ENCODE peak calls at places on chromosomes 11 and 22, in ten cellular contexts. One of them, this sample, is unnamed.
A peak's percentile ranks its signal among the peaks of the same experiment; 100 is the strongest.

GRCh38 chr11:76634934-76635333 is 35.6 kb downstream of the LRRC32 start:
- DNase-seq in heart right ventricle: no peak
- DNase-seq in SJSA1: no peak
- DNase-seq in BE2C: no peak
- DNase-seq in sigmoid colon: peak; percentile 39
- DNase-seq in IMR-90: no peak
- DNase-seq in retina: no peak
- DNase-seq in neural crest cell: no peak
- DNase-seq in NCI-H187: no peak
- DNase-seq in activated T-helper 1 cell treated with anti-CD3 and anti-CD28 coated beads, Interleukin-12 subunit alpha, Interleukin-12 subunit beta, Interleukin-2, Interleukin-4 antibody, amounts not matched to agents 30 ng/mL and 10 ng/mL and 1 ng/mL, durations not matched to agents 14 hours and 24 hours and 36 hours: no peak
- DNase-seq in this sample: no peak

GRCh38 chr11:61141601-61142028 is 19.6 kb downstream of the VPS37C start:
- DNase-seq in heart right ventricle: peak; percentile 47
- DNase-seq in SJSA1: no peak
- DNase-seq in BE2C: peak; percentile 34
- DNase-seq in sigmoid colon: peak; percentile 66
- DNase-seq in IMR-90: no peak
- DNase-seq in retina: no peak
- DNase-seq in neural crest cell: no peak
- DNase-seq in NCI-H187: peak; percentile 87
- DNase-seq in activated T-helper 1 cell treated with anti-CD3 and anti-CD28 coated beads, Interleukin-12 subunit alpha, Interleukin-12 subunit beta, Interleukin-2, Interleukin-4 antibody, amounts not matched to agents 30 ng/mL and 10 ng/mL and 1 ng/mL, durations not matched to agents 14 hours and 24 hours and 36 hours: no peak
- DNase-seq in this sample: no peak

GRCh38 chr11:34359548-34359891 is 1.7 kb upstream of the ABTB2 start:
- DNase-seq in heart right ventricle: no peak
- DNase-seq in SJSA1: no peak
- DNase-seq in BE2C: no peak
- DNase-seq in sigmoid colon: no peak
- DNase-seq in IMR-90: no peak
- DNase-seq in retina: no peak
- DNase-seq in neural crest cell: no peak
- DNase-seq in NCI-H187: no peak
- DNase-seq in activated T-helper 1 cell treated with anti-CD3 and anti-CD28 coated beads, Interleukin-12 subunit alpha, Interleukin-12 subunit beta, Interleukin-2, Interleukin-4 antibody, amounts not matched to agents 30 ng/mL and 10 ng/mL and 1 ng/mL, durations not matched to agents 14 hours and 24 hours and 36 hours: no peak
- DNase-seq in this sample: no peak

GRCh38 chr11:130522284-130522961 is 74.0 kb downstream of the ADAMTS15 start:
- DNase-seq in heart right ventricle: peak; percentile 91
- DNase-seq in SJSA1: peak; percentile 64
- DNase-seq in BE2C: peak; percentile 91
- DNase-seq in sigmoid colon: peak; percentile 98
- DNase-seq in IMR-90: peak; percentile 97
- DNase-seq in retina: peak; percentile 56
- DNase-seq in neural crest cell: peak; percentile 22
- DNase-seq in NCI-H187: no peak
- DNase-seq in activated T-helper 1 cell treated with anti-CD3 and anti-CD28 coated beads, Interleukin-12 subunit alpha, Interleukin-12 subunit beta, Interleukin-2, Interleukin-4 antibody, amounts not matched to agents 30 ng/mL and 10 ng/mL and 1 ng/mL, durations not matched to agents 14 hours and 24 hours and 36 hours: no peak
- DNase-seq in this sample: peak; percentile 64

GRCh38 chr11:46675949-46676348 is 24.5 kb downstream of the ARHGAP1 start:
- DNase-seq in heart right ventricle: no peak
- DNase-seq in SJSA1: no peak
- DNase-seq in BE2C: no peak
- DNase-seq in sigmoid colon: no peak
- DNase-seq in IMR-90: no peak
- DNase-seq in retina: no peak
- DNase-seq in neural crest cell: no peak
- DNase-seq in NCI-H187: no peak
- DNase-seq in activated T-helper 1 cell treated with anti-CD3 and anti-CD28 coated beads, Interleukin-12 subunit alpha, Interleukin-12 subunit beta, Interleukin-2, Interleukin-4 antibody, amounts not matched to agents 30 ng/mL and 10 ng/mL and 1 ng/mL, durations not matched to agents 14 hours and 24 hours and 36 hours: no peak
- DNase-seq in this sample: no peak

GRCh38 chr11:36750349-36750748 is 152.3 kb upstream of the RAG2 start:
- DNase-seq in heart right ventricle: no peak
- DNase-seq in SJSA1: no peak
- DNase-seq in BE2C: no peak
- DNase-seq in sigmoid colon: no peak
- DNase-seq in IMR-90: no peak
- DNase-seq in retina: no peak
- DNase-seq in neural crest cell: no peak
- DNase-seq in NCI-H187: no peak
- DNase-seq in activated T-helper 1 cell treated with anti-CD3 and anti-CD28 coated beads, Interleukin-12 subunit alpha, Interleukin-12 subunit beta, Interleukin-2, Interleukin-4 antibody, amounts not matched to agents 30 ng/mL and 10 ng/mL and 1 ng/mL, durations not matched to agents 14 hours and 24 hours and 36 hours: no peak
- DNase-seq in this sample: no peak

GRCh38 chr11:119806064-119806915 is 77.3 kb upstream of the NECTIN1 start:
- DNase-seq in heart right ventricle: peak; percentile 57
- DNase-seq in SJSA1: no peak
- DNase-seq in BE2C: no peak
- DNase-seq in sigmoid colon: no peak
- DNase-seq in IMR-90: no peak
- DNase-seq in retina: no peak
- DNase-seq in neural crest cell: no peak
- DNase-seq in NCI-H187: no peak
- DNase-seq in activated T-helper 1 cell treated with anti-CD3 and anti-CD28 coated beads, Interleukin-12 subunit alpha, Interleukin-12 subunit beta, Interleukin-2, Interleukin-4 antibody, amounts not matched to agents 30 ng/mL and 10 ng/mL and 1 ng/mL, durations not matched to agents 14 hours and 24 hours and 36 hours: no peak
- DNase-seq in this sample: no peak

GRCh38 chr22:48828688-48829087 is 999.0 kb downstream of the BRD1 start:
- DNase-seq in heart right ventricle: no peak
- DNase-seq in SJSA1: no peak
- DNase-seq in BE2C: no peak
- DNase-seq in sigmoid colon: no peak
- DNase-seq in IMR-90: no peak
- DNase-seq in retina: no peak
- DNase-seq in neural crest cell: no peak
- DNase-seq in NCI-H187: no peak
- DNase-seq in activated T-helper 1 cell treated with anti-CD3 and anti-CD28 coated beads, Interleukin-12 subunit alpha, Interleukin-12 subunit beta, Interleukin-2, Interleukin-4 antibody, amounts not matched to agents 30 ng/mL and 10 ng/mL and 1 ng/mL, durations not matched to agents 14 hours and 24 hours and 36 hours: no peak
- DNase-seq in this sample: no peak

GRCh38 chr11:134363592-134363991 is 31.8 kb downstream of the GLB1L2 start:
- DNase-seq in heart right ventricle: no peak
- DNase-seq in SJSA1: no peak
- DNase-seq in BE2C: no peak
- DNase-seq in sigmoid colon: peak; percentile 25
- DNase-seq in IMR-90: no peak
- DNase-seq in retina: no peak
- DNase-seq in neural crest cell: no peak
- DNase-seq in NCI-H187: peak; percentile 66
- DNase-seq in activated T-helper 1 cell treated with anti-CD3 and anti-CD28 coated beads, Interleukin-12 subunit alpha, Interleukin-12 subunit beta, Interleukin-2, Interleukin-4 antibody, amounts not matched to agents 30 ng/mL and 10 ng/mL and 1 ng/mL, durations not matched to agents 14 hours and 24 hours and 36 hours: no peak
- DNase-seq in this sample: no peak

GRCh38 chr11:122253541-122254317 is 137.7 kb upstream of the BLID start:
- DNase-seq in heart right ventricle: no peak
- DNase-seq in SJSA1: no peak
- DNase-seq in BE2C: no peak
- DNase-seq in sigmoid colon: no peak
- DNase-seq in IMR-90: peak; percentile 52
- DNase-seq in retina: no peak
- DNase-seq in neural crest cell: no peak
- DNase-seq in NCI-H187: no peak
- DNase-seq in activated T-helper 1 cell treated with anti-CD3 and anti-CD28 coated beads, Interleukin-12 subunit alpha, Interleukin-12 subunit beta, Interleukin-2, Interleukin-4 antibody, amounts not matched to agents 30 ng/mL and 10 ng/mL and 1 ng/mL, durations not matched to agents 14 hours and 24 hours and 36 hours: no peak
- DNase-seq in this sample: no peak

This sample was measured in amniotic stem cell.